ENCODE peak calls at places on chromosomes 11 and 22, in four cellular contexts. W, X, R and B are unnamed samples.

GRCh38 chr22:45731041-45731797 is 59.6 kb downstream of the ATXN10 start:
- DNase-seq in W (no peak), X (no peak), R (no peak), B (no peak)

GRCh38 chr11:102266111-102266510 is 51.2 kb upstream of the BIRC3 start:
- DNase-seq in W (no peak), X (no peak), R (no peak), B (no peak)

GRCh38 chr22:43356881-43357280 is 13.7 kb upstream of the SCUBE1 start:
- DNase-seq in W (peak), X (no peak), R (no peak), B (no peak)

GRCh38 chr11:128565881-128566280 is 21.5 kb downstream of the ETS1 start:
- DNase-seq in W (no peak), X (no peak), R (no peak), B (no peak)

GRCh38 chr22:27114186-27114585 is 456.8 kb downstream of the MIAT start:
- DNase-seq in W (no peak), X (no peak), R (no peak), B (no peak)

GRCh38 chr11:117663826-117664225 is 133.2 kb downstream of the DSCAML1 start:
- DNase-seq in W (no peak), X (peak), R (no peak), B (no peak)

GRCh38 chr11:114058026-114058706 is 1.3 kb upstream of the ZBTB16 start:
- DNase-seq in W (peak), X (no peak), R (peak), B (no peak)

GRCh38 chr11:81039916-81040530 is 1599.2 kb upstream of the TENM4 start:
- DNase-seq in W (no peak), X (no peak), R (no peak), B (no peak)

GRCh38 chr11:48051217-48051848 is 71.0 kb downstream of the PTPRJ start:
- DNase-seq in W (no peak), X (no peak), R (no peak), B (no peak)

GRCh38 chr11:118048472-118049370 is 28.2 kb upstream of the TMPRSS4 start:
- DNase-seq in W (no peak), X (no peak), R (no peak), B (no peak)

GRCh38 chr11:117837070-117837776 is 12.7 kb upstream of the FXYD2 start:
- DNase-seq in W (peak), X (no peak), R (no peak), B (no peak)

DNA sequence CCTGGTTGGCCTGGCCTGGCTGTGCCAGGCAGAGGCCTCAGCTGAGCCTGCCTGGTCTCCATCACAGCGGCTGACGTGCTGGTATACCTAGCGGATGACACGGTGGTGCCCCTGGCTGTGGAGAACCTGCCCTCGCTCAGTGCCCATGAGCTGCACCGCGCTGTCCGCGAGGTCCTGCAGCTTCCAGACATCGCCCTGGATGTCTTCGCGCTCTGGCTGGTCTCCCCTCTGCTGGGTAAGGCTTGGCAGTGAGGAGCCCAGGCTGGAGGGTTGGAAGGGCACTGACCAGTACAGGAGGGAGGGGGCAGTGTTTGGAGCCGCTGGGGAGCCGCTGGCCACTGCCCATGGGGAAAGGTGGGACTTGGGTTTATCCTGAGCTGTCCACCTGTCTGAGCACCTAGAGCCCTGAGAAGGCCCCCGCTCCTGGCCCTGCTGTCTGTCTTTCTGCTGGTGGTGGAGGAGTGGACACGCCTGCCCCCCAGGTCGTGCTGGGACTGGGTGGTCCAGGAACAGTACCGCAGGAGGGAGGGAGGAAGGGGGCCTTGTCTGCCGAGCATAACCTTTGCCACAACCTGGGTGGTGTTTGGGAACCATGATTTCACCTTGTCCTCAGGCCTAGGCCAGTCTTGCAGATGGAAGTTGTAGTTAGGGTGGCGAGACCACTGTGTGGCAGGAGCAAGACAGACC is 3.0 kb downstream of the FRMD8 start:
- DNase-seq in W (no peak), X (no peak), R (no peak), B (no peak)
- H3K4me3 ChIP-seq in W (no peak), X (no peak), R (no peak), B (no peak)

GRCh38 chr11:12127206-12127898 is 17.0 kb downstream of the MICAL2 start:
- DNase-seq in W (no peak), X (no peak), R (no peak), B (no peak)

GRCh38 chr11:12125609-12126149 is 15.3 kb downstream of the MICAL2 start:
- DNase-seq in W (no peak), X (no peak), R (no peak), B (no peak)

GRCh38 chr11:12128191-12128841 is 17.9 kb downstream of the MICAL2 start:
- DNase-seq in W (no peak), X (no peak), R (no peak), B (no peak)

GRCh38 chr11:12124306-12124705 is 13.9 kb downstream of the MICAL2 start:
- DNase-seq in W (no peak), X (no peak), R (no peak), B (no peak)

DNA sequence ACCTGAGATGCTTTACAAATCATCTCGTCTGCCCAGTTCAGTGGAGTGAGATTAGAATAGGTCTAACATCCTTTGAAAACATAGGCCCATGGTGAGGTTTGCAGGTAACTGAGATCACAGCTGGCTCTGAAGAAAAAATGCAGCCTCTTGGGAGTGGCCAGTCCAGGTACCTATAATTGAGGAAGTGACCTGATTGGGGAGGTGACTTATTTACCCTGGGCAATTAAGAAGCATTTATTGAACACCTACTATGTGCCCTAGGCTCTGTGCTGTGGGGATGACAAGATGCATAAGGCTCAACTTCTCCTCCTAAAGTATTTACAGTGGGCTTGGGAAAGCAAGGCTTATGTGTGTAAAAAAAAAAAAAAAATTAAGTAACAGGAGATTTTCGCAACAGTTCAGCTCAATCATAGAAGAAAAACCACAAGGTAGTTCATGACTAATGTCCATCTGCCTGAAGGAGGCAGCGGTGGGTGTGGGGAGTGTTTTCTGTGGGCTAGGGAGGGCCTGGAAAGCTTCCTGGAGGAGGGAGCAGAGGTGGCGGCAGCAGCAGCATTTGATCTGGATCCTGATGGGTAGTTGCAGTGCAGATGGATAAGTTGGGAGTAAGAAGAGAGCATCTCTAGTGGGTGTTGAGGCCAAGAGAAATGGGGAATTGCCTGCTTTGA is 16.1 kb downstream of the MICAL2 start:
- DNase-seq in W (no peak), X (no peak), R (peak), B (no peak)
- TF ChIP-seq CTCF in W (no peak), X (peak), R (no peak), B (no peak)

GRCh38 chr11:72703281-72704008 is 29.2 kb upstream of the PDE2A start:
- DNase-seq in W (peak), X (peak), R (no peak), B (no peak)
- H3K4me3 ChIP-seq in W (no peak), X (no peak), R (no peak), B (no peak)

DNA sequence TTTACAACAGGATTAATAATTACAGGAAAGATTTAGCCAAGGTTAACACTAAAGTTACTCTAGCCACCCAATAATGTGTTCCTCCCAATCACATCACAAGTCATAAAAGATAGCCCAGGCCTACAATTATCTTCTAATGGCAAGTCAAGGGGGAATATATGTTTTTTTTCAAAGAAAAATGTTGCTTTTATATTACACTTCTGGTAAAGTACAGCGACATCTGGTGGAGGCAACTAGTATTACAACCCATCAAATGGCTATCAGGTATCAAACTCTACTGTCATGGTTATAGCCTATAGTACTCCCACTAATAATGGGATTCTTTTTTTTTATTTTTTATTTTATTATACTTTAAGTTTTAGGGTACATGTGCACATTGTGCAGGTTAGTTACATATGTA is 71.8 kb downstream of the XRRA1 start:
- DNase-seq in W (no peak), X (no peak), R (no peak), B (no peak)
- TF ChIP-seq CTCF in W (peak), X (peak), R (no peak), B (peak)

GRCh38 chr11:70313945-70314344 is 43.5 kb downstream of the PPFIA1 start:
- DNase-seq in W (no peak), X (no peak), R (no peak), B (no peak)

GRCh38 chr11:70315726-70316125 is 45.2 kb downstream of the PPFIA1 start:
- DNase-seq in W (no peak), X (no peak), R (no peak), B (no peak)

GRCh38 chr11:70312401-70313357 is 42.2 kb downstream of the PPFIA1 start:
- DNase-seq in W (no peak), X (no peak), R (no peak), B (no peak)

GRCh38 chr11:70317576-70318305 is 47.3 kb downstream of the PPFIA1 start:
- DNase-seq in W (no peak), X (no peak), R (no peak), B (no peak)

GRCh38 chr11:70314730-70315129 is 44.2 kb downstream of the PPFIA1 start:
- DNase-seq in W (no peak), X (no peak), R (no peak), B (no peak)
- H3K4me3 ChIP-seq in W (no peak), X (no peak), R (no peak), B (no peak)